ENCODE peak calls at places on chromosomes 3 and 15, in nine cellular contexts. N is uterus, E is lower lobe of right lung, L is MM.1S, B is sigmoid colon, M is epithelial cell of esophagus, G is BE2C, T is mucosa of descending colon, J is cardiac muscle cell. Y is an unnamed sample.

GRCh38 chr15:63715818-63716217 is 117.9 kb downstream of the HERC1 start:
- DNase-seq in N (no peak), E (no peak), L (no peak), B (no peak), M (peak; percentile 52), G (no peak), T (no peak), J (no peak), Y (no peak)

GRCh38 chr3:126612464-126613205 is 42.3 kb downstream of the TXNRD3 start:
- DNase-seq in N (no peak), E (no peak), L (no peak), B (no peak), M (no peak), G (peak; percentile 14), T (no peak), J (no peak), Y (no peak)

GRCh38 chr3:171770689-171771620 is 39.3 kb downstream of the PLD1 start:
- DNase-seq in N (peak; percentile 48), E (no peak), L (peak; percentile 79), B (no peak), M (peak; percentile 94), G (peak; percentile 21), T (no peak), J (peak; percentile 86), Y (peak; percentile 67)

GRCh38 chr3:168341192-168341816 is 245.6 kb upstream of the GOLIM4 start:
- DNase-seq in N (no peak), E (no peak), L (no peak), B (no peak), M (no peak), G (no peak), T (no peak), J (peak; percentile 22), Y (no peak)

GRCh38 chr15:85381850-85382751 is 1.7 kb downstream of the AKAP13 start:
- DNase-seq in N (no peak), E (no peak), L (no peak), B (no peak), M (peak; percentile 55), G (no peak), T (no peak), J (peak; percentile 11), Y (no peak)

GRCh38 chr3:157335677-157336076 is 101.0 kb upstream of the PTX3 start:
- DNase-seq in N (no peak), E (no peak), L (no peak), B (no peak), M (peak; percentile 24), G (no peak), T (no peak), J (no peak), Y (peak; percentile 90)

GRCh38 chr15:65421360-65422215 is 1.2 kb downstream of the IGDCC4 start:
- DNase-seq in N (peak; percentile 33), E (no peak), L (no peak), B (peak; percentile 66), M (no peak), G (peak; percentile 64), T (peak; percentile 47), J (peak; percentile 52), Y (peak; percentile 66)

GRCh38 chr15:24858737-24859601 is 95.8 kb upstream of the SNRPN start:
- DNase-seq in N (no peak), E (no peak), L (no peak), B (no peak), M (peak; percentile 16), G (no peak), T (no peak), J (peak; percentile 73), Y (no peak)

GRCh38 chr3:177068967-177069366 is 128.3 kb downstream of the TBL1XR1 start:
- DNase-seq in N (no peak), E (no peak), L (no peak), B (no peak), M (peak; percentile 10), G (no peak), T (no peak), J (no peak), Y (no peak)

GRCh38 chr15:45670061-45670460 is 35.2 kb downstream of the SQOR start:
- DNase-seq in N (no peak), E (no peak), L (no peak), B (no peak), M (no peak), G (no peak), T (no peak), J (no peak), Y (no peak)

GRCh38 chr15:40846846-40847224 is 3.0 kb downstream of the SPINT1 start:
- DNase-seq in N (no peak), E (no peak), L (no peak), B (no peak), M (peak; percentile 42), G (no peak), T (peak; percentile 51), J (no peak), Y (no peak)

GRCh38 chr15:40845036-40845435 is 1.2 kb downstream of the SPINT1 start:
- DNase-seq in N (no peak), E (no peak), L (no peak), B (no peak), M (peak; percentile 68), G (no peak), T (no peak), J (no peak), Y (no peak)

GRCh38 chr15:40844543-40844981 is 714 bp downstream of the SPINT1 start:
- DNase-seq in N (no peak), E (peak; percentile 73), L (peak; percentile 39), B (no peak), M (peak; percentile 57), G (no peak), T (no peak), J (no peak), Y (no peak)

GRCh38 chr15:40845511-40846284 is 1.9 kb downstream of the SPINT1 start:
- DNase-seq in N (no peak), E (peak; percentile 80), L (peak; percentile 31), B (no peak), M (peak; percentile 98), G (no peak), T (peak; percentile 80), J (no peak), Y (no peak)

DNA sequence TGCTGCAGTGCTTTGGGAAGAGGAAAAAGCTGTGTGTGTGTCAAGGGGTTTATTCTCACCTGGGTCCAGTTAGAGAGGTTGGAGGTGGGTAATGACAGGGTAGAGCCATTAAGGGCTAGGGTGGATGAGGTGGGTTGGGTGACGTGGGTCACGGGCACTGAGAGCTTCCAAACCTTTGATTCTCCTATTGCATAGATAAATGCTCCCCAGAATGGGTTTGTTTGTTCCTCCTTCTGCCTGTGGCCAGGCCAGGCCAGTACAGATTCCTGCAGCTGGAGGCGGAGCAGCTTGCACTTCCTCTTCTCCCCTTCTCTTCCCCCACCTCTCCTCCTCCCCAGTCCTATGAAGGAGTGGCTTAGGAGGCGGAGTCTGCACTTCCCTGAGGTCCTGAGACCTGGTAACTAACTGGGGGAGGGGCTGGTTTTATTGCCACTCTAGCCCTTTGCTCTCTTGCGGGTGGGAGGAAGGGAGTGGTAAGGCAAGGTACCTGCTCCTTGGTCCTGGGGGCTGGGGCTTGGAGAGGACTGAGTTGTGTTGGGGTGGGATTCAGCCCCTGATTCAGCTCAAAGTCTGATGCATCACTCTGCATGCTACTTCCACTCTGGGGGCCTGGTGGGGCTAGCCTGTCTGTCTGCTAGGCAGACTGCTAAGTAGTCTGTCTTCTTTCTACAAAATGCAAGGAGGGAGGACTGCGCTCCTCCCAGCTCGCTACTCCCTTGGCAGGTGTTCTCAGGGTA is 3.5 kb downstream of the SPINT1 start:
- DNase-seq in N (no peak), E (peak; percentile 89), L (peak; percentile 70), B (no peak), M (peak; percentile 82), G (peak; percentile 56), T (peak; percentile 83), J (peak; percentile 76), Y (peak; percentile 39)
- H3K4me3 ChIP-seq in N (no peak overlapping the region), E (peak overlapping the region; percentile 71), L (peak overlapping the region; percentile 28), B (no peak overlapping the region), M (peak overlapping the region; percentile 65), G (no peak overlapping the region), T (no peak overlapping the region), J (no peak overlapping the region), Y (no peak overlapping the region)

DNA sequence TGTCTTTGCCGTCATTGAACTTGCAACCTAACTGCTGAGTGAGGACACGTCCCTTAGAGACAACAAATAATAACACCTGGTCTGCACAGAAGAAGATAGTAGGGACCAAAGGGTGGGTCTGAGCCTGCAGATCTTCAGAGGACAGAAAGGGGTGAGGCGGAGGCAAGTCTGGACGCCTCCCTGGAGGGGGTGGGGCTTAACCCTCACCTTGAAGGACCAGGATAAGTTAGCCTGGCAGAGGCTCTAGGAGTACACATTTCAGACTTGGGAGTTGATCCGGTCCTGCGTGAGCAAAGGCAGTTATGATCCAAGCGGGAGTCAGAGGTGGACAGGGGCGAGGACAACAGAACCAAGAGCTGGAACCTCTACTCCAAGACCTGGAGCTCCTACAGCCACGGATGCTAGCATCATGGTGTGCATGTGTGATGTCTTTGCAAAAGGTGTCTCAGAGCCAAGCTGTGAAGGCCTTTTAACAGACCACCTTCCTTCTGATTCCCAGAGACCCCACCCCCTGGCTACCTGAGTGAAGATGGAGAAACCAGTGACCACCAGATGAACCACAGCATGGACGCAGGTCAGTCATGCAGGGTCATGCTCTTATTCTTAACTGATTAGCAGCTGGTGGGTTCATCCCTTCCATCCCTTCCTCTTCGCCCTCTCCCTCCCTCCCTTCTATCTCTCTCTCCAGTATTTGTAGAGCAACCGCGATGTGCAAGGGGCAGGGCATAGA is 88.0 kb downstream of the AAGAB start:
- DNase-seq in N (no peak), E (no peak), L (no peak), B (peak; percentile 33), M (peak; percentile 47), G (no peak), T (no peak), J (no peak), Y (no peak)
- H3K4me3 ChIP-seq in N (no peak overlapping the region), E (no peak overlapping the region), L (no peak overlapping the region), B (no peak overlapping the region), M (peak overlapping the region; percentile 25), G (no peak overlapping the region), T (no peak overlapping the region), J (no peak overlapping the region), Y (no peak overlapping the region)

GRCh38 chr3:194133661-194134230 is 2.2 kb upstream of the HES1 start:
- DNase-seq in N (peak; percentile 66), E (peak; percentile 68), L (no peak), B (peak; percentile 83), M (peak; percentile 40), G (no peak), T (peak; percentile 70), J (peak; percentile 66), Y (peak; percentile 73)

GRCh38 chr3:194134757-194135515 is 1.0 kb upstream of the HES1 start:
- DNase-seq in N (peak; percentile 93), E (peak; percentile 94), L (peak; percentile 99), B (peak; percentile 97), M (peak; percentile 99), G (peak; percentile 94), T (peak; percentile 96), J (peak; percentile 93), Y (peak; percentile 99)

GRCh38 chr3:194130807-194131589 is 5.0 kb upstream of the HES1 start:
- DNase-seq in N (no peak), E (no peak), L (peak; percentile 98), B (no peak), M (peak; percentile 56), G (no peak), T (peak; percentile 66), J (peak; percentile 15), Y (peak; percentile 62)

GRCh38 chr3:194134231-194134756 is 1.7 kb upstream of the HES1 start:
- DNase-seq in N (no peak), E (peak; percentile 79), L (peak; percentile 98), B (peak; percentile 87), M (no peak), G (peak; percentile 85), T (no peak), J (peak; percentile 78), Y (no peak)

GRCh38 chr3:194132465-194133358 is 3.2 kb upstream of the HES1 start:
- DNase-seq in N (no peak), E (no peak), L (no peak), B (peak; percentile 46), M (peak; percentile 79), G (no peak), T (peak; percentile 21), J (no peak), Y (no peak)
- H3K4me3 ChIP-seq in N (no peak overlapping the region), E (no peak overlapping the region), L (no peak overlapping the region), B (no peak overlapping the region), M (no peak overlapping the region), G (no peak overlapping the region), T (no peak overlapping the region), J (no peak overlapping the region), Y (no peak overlapping the region)

GRCh38 chr3:71131385-71131871 is 452.1 kb downstream of the FOXP1 start:
- DNase-seq in N (no peak), E (no peak), L (no peak), B (no peak), M (no peak), G (no peak), T (no peak), J (no peak), Y (no peak)
- H3K4me3 ChIP-seq in N (no peak overlapping the region), E (peak overlapping the region; percentile 7), L (no peak overlapping the region), B (peak overlapping the region; percentile 51), M (no peak overlapping the region), G (no peak overlapping the region), T (no peak overlapping the region), J (peak overlapping the region; percentile 6), Y (no peak overlapping the region)